ENCODE peak calls at places on chromosome 2, in six cellular contexts. One of them, this sample, is unnamed.

GRCh38 chr2:232464534-232464865 is 8.5 kb downstream of the ALPI start:
- DNase-seq in H9: peak
- DNase-seq in mesenchymal stem cell: no peak
- DNase-seq in trophoblast cell: no peak
- DNase-seq in neuronal stem cell: no peak
- DNase-seq in H1: no peak
- DNase-seq in this sample: no peak

GRCh38 chr2:217193431-217194075 is 333.7 kb upstream of the TNP1 start:
- DNase-seq in H1: no peak
- DNase-seq in trophoblast cell: peak
- DNase-seq in neuronal stem cell: no peak
- DNase-seq in H9: no peak
- DNase-seq in mesenchymal stem cell: no peak
- DNase-seq in this sample: no peak

GRCh38 chr2:1872602-1873183 is 128.4 kb upstream of the PXDN start:
- DNase-seq in trophoblast cell: no peak
- DNase-seq in H1: no peak
- DNase-seq in neuronal stem cell: no peak
- DNase-seq in H9: no peak
- DNase-seq in mesenchymal stem cell: no peak
- DNase-seq in this sample: no peak

GRCh38 chr2:236366406-236366805 is 102.2 kb upstream of the ASB18 start:
- DNase-seq in trophoblast cell: no peak
- DNase-seq in neuronal stem cell: no peak
- DNase-seq in H1: no peak
- DNase-seq in mesenchymal stem cell: no peak
- DNase-seq in H9: peak
- DNase-seq in this sample: no peak

GRCh38 chr2:160140001-160140400 is 60.1 kb downstream of the ITGB6 start:
- DNase-seq in trophoblast cell: no peak
- DNase-seq in mesenchymal stem cell: no peak
- DNase-seq in H9: no peak
- DNase-seq in neuronal stem cell: no peak
- DNase-seq in H1: no peak
- DNase-seq in this sample: peak

GRCh38 chr2:9178110-9178904 is 28.3 kb upstream of the ASAP2 start:
- DNase-seq in mesenchymal stem cell: no peak
- DNase-seq in neuronal stem cell: no peak
- DNase-seq in trophoblast cell: peak
- DNase-seq in H9: no peak
- DNase-seq in H1: no peak
- DNase-seq in this sample: no peak

GRCh38 chr2:8148260-8148880 is 533.5 kb upstream of the ID2 start:
- DNase-seq in mesenchymal stem cell: peak
- DNase-seq in H9: no peak
- DNase-seq in H1: no peak
- DNase-seq in trophoblast cell: peak
- DNase-seq in neuronal stem cell: no peak
- DNase-seq in this sample: peak

GRCh38 chr2:54979645-54980044 is 70.6 kb downstream of the RTN4 start:
- DNase-seq in H1: no peak
- DNase-seq in trophoblast cell: peak
- DNase-seq in H9: no peak
- DNase-seq in mesenchymal stem cell: no peak
- DNase-seq in neuronal stem cell: no peak
- DNase-seq in this sample: no peak

GRCh38 chr2:20433946-20434553 is 12.8 kb upstream of the RHOB start:
- DNase-seq in mesenchymal stem cell: no peak
- DNase-seq in H9: no peak
- DNase-seq in neuronal stem cell: no peak
- DNase-seq in trophoblast cell: no peak
- DNase-seq in H1: no peak
- DNase-seq in this sample: no peak

GRCh38 chr2:207184768-207185167 is 19.0 kb upstream of the KLF7 start:
- DNase-seq in trophoblast cell: no peak
- DNase-seq in neuronal stem cell: no peak
- DNase-seq in mesenchymal stem cell: no peak
- DNase-seq in H1: no peak
- DNase-seq in H9: no peak
- DNase-seq in this sample: peak

GRCh38 chr2:174330945-174331619 is 3.7 kb upstream of the SP9 start:
- DNase-seq in trophoblast cell: no peak
- DNase-seq in neuronal stem cell: peak
- DNase-seq in mesenchymal stem cell: peak
- DNase-seq in H1: no peak
- DNase-seq in H9: no peak
- DNase-seq in this sample: no peak

GRCh38 chr2:214203744-214204289 is 207.0 kb upstream of the VWC2L start:
- DNase-seq in neuronal stem cell: no peak
- DNase-seq in trophoblast cell: no peak
- DNase-seq in mesenchymal stem cell: peak
- DNase-seq in H9: peak
- DNase-seq in H1: no peak
- DNase-seq in this sample: peak

GRCh38 chr2:25074826-25075225 is 33.0 kb downstream of the EFR3B start:
- DNase-seq in mesenchymal stem cell: no peak
- DNase-seq in trophoblast cell: no peak
- DNase-seq in neuronal stem cell: no peak
- DNase-seq in H9: no peak
- DNase-seq in H1: no peak
- DNase-seq in this sample: no peak

GRCh38 chr2:25072606-25073005 is 30.7 kb downstream of the EFR3B start:
- DNase-seq in mesenchymal stem cell: no peak
- DNase-seq in trophoblast cell: peak
- DNase-seq in H1: no peak
- DNase-seq in H9: no peak
- DNase-seq in neuronal stem cell: no peak
- DNase-seq in this sample: no peak

GRCh38 chr2:25071962-25072361 is 30.1 kb downstream of the EFR3B start:
- DNase-seq in H1: no peak
- DNase-seq in mesenchymal stem cell: no peak
- DNase-seq in trophoblast cell: peak
- DNase-seq in neuronal stem cell: no peak
- DNase-seq in H9: no peak
- DNase-seq in this sample: no peak

GRCh38 chr2:25073025-25073424 is 31.1 kb downstream of the EFR3B start:
- DNase-seq in mesenchymal stem cell: no peak
- DNase-seq in H1: no peak
- DNase-seq in trophoblast cell: no peak
- DNase-seq in H9: no peak
- DNase-seq in neuronal stem cell: no peak
- DNase-seq in this sample: no peak

GRCh38 chr2:25073914-25074313 is 32.0 kb downstream of the EFR3B start:
- DNase-seq in H1: no peak
- DNase-seq in mesenchymal stem cell: no peak
- DNase-seq in H9: no peak
- DNase-seq in trophoblast cell: no peak
- DNase-seq in neuronal stem cell: no peak
- DNase-seq in this sample: no peak
- H4K91ac ChIP-seq in H1: no peak
- H4K91ac ChIP-seq in mesenchymal stem cell: no peak
- H4K91ac ChIP-seq in H9: no peak
- H4K91ac ChIP-seq in trophoblast cell: no peak
- H4K91ac ChIP-seq in neuronal stem cell: no peak
- H4K91ac ChIP-seq in this sample: no peak

GRCh38 chr2:23915327-23915726 is 11.6 kb downstream of the ATAD2B start:
- DNase-seq in trophoblast cell: no peak
- DNase-seq in H9: no peak
- DNase-seq in H1: no peak
- DNase-seq in neuronal stem cell: no peak
- DNase-seq in mesenchymal stem cell: no peak
- DNase-seq in this sample: no peak
- H4K91ac ChIP-seq in trophoblast cell: no peak
- H4K91ac ChIP-seq in H9: no peak
- H4K91ac ChIP-seq in H1: no peak
- H4K91ac ChIP-seq in neuronal stem cell: no peak
- H4K91ac ChIP-seq in mesenchymal stem cell: no peak
- H4K91ac ChIP-seq in this sample: no peak

GRCh38 chr2:105857076-105857740 is 112.5 kb downstream of the NCK2 start:
- DNase-seq in H9: no peak
- DNase-seq in mesenchymal stem cell: no peak
- DNase-seq in trophoblast cell: no peak
- DNase-seq in neuronal stem cell: no peak
- DNase-seq in H1: no peak
- DNase-seq in this sample: no peak

GRCh38 chr2:105853354-105854088 is 108.8 kb downstream of the NCK2 start:
- DNase-seq in H9: no peak
- DNase-seq in neuronal stem cell: no peak
- DNase-seq in trophoblast cell: peak
- DNase-seq in H1: no peak
- DNase-seq in mesenchymal stem cell: no peak
- DNase-seq in this sample: no peak

GRCh38 chr2:105852066-105852465 is 107.4 kb downstream of the NCK2 start:
- DNase-seq in mesenchymal stem cell: no peak
- DNase-seq in trophoblast cell: peak
- DNase-seq in H9: no peak
- DNase-seq in H1: no peak
- DNase-seq in neuronal stem cell: no peak
- DNase-seq in this sample: no peak

GRCh38 chr2:105856576-105856975 is 111.9 kb downstream of the NCK2 start:
- DNase-seq in H9: no peak
- DNase-seq in trophoblast cell: peak
- DNase-seq in H1: no peak
- DNase-seq in mesenchymal stem cell: no peak
- DNase-seq in neuronal stem cell: no peak
- DNase-seq in this sample: no peak

DNA sequence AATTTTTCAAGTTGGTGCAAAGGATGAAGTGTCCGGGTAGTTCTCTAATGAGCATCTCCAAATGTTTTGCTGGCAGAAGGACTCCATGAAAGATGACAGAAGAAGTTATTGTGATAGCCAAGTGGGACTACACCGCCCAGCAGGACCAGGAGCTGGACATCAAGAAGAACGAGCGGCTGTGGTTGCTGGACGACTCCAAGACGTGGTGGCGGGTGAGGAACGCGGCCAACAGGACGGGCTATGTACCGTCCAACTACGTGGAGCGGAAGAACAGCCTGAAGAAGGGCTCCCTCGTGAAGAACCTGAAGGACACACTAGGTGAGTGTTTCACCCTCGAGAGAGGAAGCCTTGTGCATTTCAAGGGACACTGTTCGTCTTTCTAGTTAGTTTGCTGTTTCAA is 110.3 kb downstream of the NCK2 start:
- DNase-seq in trophoblast cell: peak
- DNase-seq in H1: no peak
- DNase-seq in neuronal stem cell: no peak
- DNase-seq in H9: no peak
- DNase-seq in mesenchymal stem cell: no peak
- DNase-seq in this sample: no peak
- H4K91ac ChIP-seq in trophoblast cell: peak
- H4K91ac ChIP-seq in H1: no peak
- H4K91ac ChIP-seq in neuronal stem cell: no peak
- H4K91ac ChIP-seq in H9: no peak
- H4K91ac ChIP-seq in mesenchymal stem cell: no peak
- H4K91ac ChIP-seq in this sample: no peak

GRCh38 chr2:143451622-143452021 is 322.4 kb downstream of the ARHGAP15 start:
- DNase-seq in trophoblast cell: no peak
- DNase-seq in H9: no peak
- DNase-seq in H1: no peak
- DNase-seq in neuronal stem cell: no peak
- DNase-seq in mesenchymal stem cell: peak
- DNase-seq in this sample: peak
- H4K91ac ChIP-seq in trophoblast cell: no peak
- H4K91ac ChIP-seq in H9: no peak
- H4K91ac ChIP-seq in H1: no peak
- H4K91ac ChIP-seq in neuronal stem cell: no peak
- H4K91ac ChIP-seq in mesenchymal stem cell: no peak
- H4K91ac ChIP-seq in this sample: no peak

DNA sequence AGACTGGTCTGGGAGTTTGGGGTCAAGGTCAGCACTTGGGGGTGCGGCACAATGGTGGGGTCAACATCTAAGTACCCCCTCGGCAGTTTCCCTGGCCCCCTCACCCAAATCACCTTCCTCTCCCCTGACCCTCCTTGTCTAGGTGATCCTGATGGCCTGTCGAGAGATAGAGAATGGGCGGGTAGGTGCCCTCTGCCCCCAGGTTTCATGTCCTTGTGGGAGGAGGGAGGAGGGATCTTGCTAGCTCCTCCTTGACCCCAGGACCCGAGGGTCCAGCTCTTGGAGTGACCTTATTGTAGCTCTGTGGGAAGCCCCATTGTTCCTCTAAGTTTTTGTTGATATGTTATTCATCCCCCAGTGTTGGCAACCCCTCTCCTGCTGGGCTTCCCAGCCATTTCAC is 3.6 kb downstream of the PTPN18 start:
- DNase-seq in neuronal stem cell: no peak
- DNase-seq in H1: no peak
- DNase-seq in H9: no peak
- DNase-seq in mesenchymal stem cell: no peak
- DNase-seq in trophoblast cell: no peak
- DNase-seq in this sample: no peak
- H4K91ac ChIP-seq in neuronal stem cell: no peak
- H4K91ac ChIP-seq in H1: no peak
- H4K91ac ChIP-seq in H9: no peak
- H4K91ac ChIP-seq in mesenchymal stem cell: no peak
- H4K91ac ChIP-seq in trophoblast cell: no peak
- H4K91ac ChIP-seq in this sample: no peak

GRCh38 chr2:147101906-147102790 is 742.7 kb upstream of the ACVR2A start:
- DNase-seq in H9: no peak
- DNase-seq in neuronal stem cell: no peak
- DNase-seq in mesenchymal stem cell: no peak
- DNase-seq in H1: no peak
- DNase-seq in trophoblast cell: peak
- DNase-seq in this sample: no peak

GRCh38 chr2:147098946-147099345 is 745.9 kb upstream of the ACVR2A start:
- DNase-seq in mesenchymal stem cell: no peak
- DNase-seq in trophoblast cell: no peak
- DNase-seq in neuronal stem cell: no peak
- DNase-seq in H9: no peak
- DNase-seq in H1: no peak
- DNase-seq in this sample: no peak

GRCh38 chr2:147100406-147101035 is 744.3 kb upstream of the ACVR2A start:
- DNase-seq in H1: no peak
- DNase-seq in neuronal stem cell: no peak
- DNase-seq in trophoblast cell: peak
- DNase-seq in mesenchymal stem cell: no peak
- DNase-seq in H9: no peak
- DNase-seq in this sample: peak

GRCh38 chr2:147097747-147098146 is 747.1 kb upstream of the ACVR2A start:
- DNase-seq in H1: no peak
- DNase-seq in H9: no peak
- DNase-seq in mesenchymal stem cell: no peak
- DNase-seq in trophoblast cell: no peak
- DNase-seq in neuronal stem cell: no peak
- DNase-seq in this sample: no peak

DNA sequence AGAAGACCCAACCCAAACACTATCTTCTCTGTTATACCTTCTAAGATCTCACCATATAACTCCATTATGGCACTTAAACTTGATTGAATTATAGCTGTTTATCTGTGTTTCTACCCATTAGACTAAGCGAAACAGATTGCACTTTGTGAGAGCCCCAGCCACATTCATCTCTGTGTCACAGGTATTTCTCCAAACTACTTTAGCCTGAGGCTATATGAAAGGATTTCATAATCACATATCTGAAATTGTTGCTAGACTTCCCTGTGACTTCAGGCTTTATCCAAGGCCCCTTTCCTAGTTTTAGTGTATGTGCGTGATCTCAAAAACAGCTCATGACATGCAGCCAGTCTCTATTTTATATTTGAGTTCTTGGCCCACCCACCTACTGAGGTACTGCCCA is 745.0 kb upstream of the ACVR2A start:
- DNase-seq in trophoblast cell: peak
- DNase-seq in H1: no peak
- DNase-seq in neuronal stem cell: no peak
- DNase-seq in mesenchymal stem cell: no peak
- DNase-seq in H9: no peak
- DNase-seq in this sample: no peak
- H4K91ac ChIP-seq in trophoblast cell: peak
- H4K91ac ChIP-seq in H1: no peak
- H4K91ac ChIP-seq in neuronal stem cell: no peak
- H4K91ac ChIP-seq in mesenchymal stem cell: no peak
- H4K91ac ChIP-seq in H9: no peak
- H4K91ac ChIP-seq in this sample: no peak